ENCODE peak calls at places on chromosomes 1 and 21, in eight cellular contexts. One of them, this sample, is unnamed. For H3K4me1, the result is how much of the 10 kb centered on the place peaks cover.

GRCh38 chr1:36419569-36419968 is 21.9 kb upstream of the LSM10 start:
- DNase-seq in CD8-positive, alpha-beta T cell: no peak
- DNase-seq in left ventricle myocardium inferior: no peak
- DNase-seq in heart right ventricle: no peak
- DNase-seq in endothelial cell of umbilical vein: no peak
- DNase-seq in A549: no peak
- DNase-seq in Peyer's patch: no peak
- DNase-seq in esophagus squamous epithelium: no peak
- DNase-seq in this sample: no peak

GRCh38 chr1:109425902-109426277 is 358 bp downstream of the PSMA5 start:
- DNase-seq in heart right ventricle: no peak
- DNase-seq in CD8-positive, alpha-beta T cell: peak
- DNase-seq in left ventricle myocardium inferior: no peak
- DNase-seq in esophagus squamous epithelium: no peak
- DNase-seq in A549: peak
- DNase-seq in Peyer's patch: no peak
- DNase-seq in endothelial cell of umbilical vein: no peak
- DNase-seq in this sample: peak

GRCh38 chr1:84892657-84893618 is at the start of gene LPAR3:
- DNase-seq in Peyer's patch: no peak
- DNase-seq in heart right ventricle: peak
- DNase-seq in left ventricle myocardium inferior: peak
- DNase-seq in CD8-positive, alpha-beta T cell: no peak
- DNase-seq in esophagus squamous epithelium: no peak
- DNase-seq in endothelial cell of umbilical vein: no peak
- DNase-seq in A549: no peak
- DNase-seq in this sample: no peak

GRCh38 chr1:82143108-82143833 is 342.5 kb downstream of the ADGRL2 start:
- DNase-seq in left ventricle myocardium inferior: no peak
- DNase-seq in CD8-positive, alpha-beta T cell: no peak
- DNase-seq in endothelial cell of umbilical vein: no peak
- DNase-seq in A549: no peak
- DNase-seq in heart right ventricle: no peak
- DNase-seq in Peyer's patch: no peak
- DNase-seq in esophagus squamous epithelium: no peak
- DNase-seq in this sample: no peak

GRCh38 chr1:10643607-10644306 is 152.7 kb downstream of the CASZ1 start:
- DNase-seq in A549: no peak
- DNase-seq in endothelial cell of umbilical vein: no peak
- DNase-seq in CD8-positive, alpha-beta T cell: no peak
- DNase-seq in left ventricle myocardium inferior: no peak
- DNase-seq in Peyer's patch: no peak
- DNase-seq in esophagus squamous epithelium: no peak
- DNase-seq in heart right ventricle: no peak
- DNase-seq in this sample: no peak

GRCh38 chr1:40697436-40697835 is 5.9 kb downstream of the NFYC start:
- DNase-seq in endothelial cell of umbilical vein: no peak
- DNase-seq in CD8-positive, alpha-beta T cell: no peak
- DNase-seq in left ventricle myocardium inferior: no peak
- DNase-seq in esophagus squamous epithelium: no peak
- DNase-seq in A549: no peak
- DNase-seq in Peyer's patch: no peak
- DNase-seq in heart right ventricle: no peak
- DNase-seq in this sample: no peak

GRCh38 chr1:115469703-115470476 is 131.8 kb upstream of the NGF start:
- DNase-seq in A549: peak
- DNase-seq in Peyer's patch: no peak
- DNase-seq in left ventricle myocardium inferior: peak
- DNase-seq in heart right ventricle: peak
- DNase-seq in esophagus squamous epithelium: no peak
- DNase-seq in endothelial cell of umbilical vein: peak
- DNase-seq in CD8-positive, alpha-beta T cell: peak
- DNase-seq in this sample: peak

GRCh38 chr1:156480411-156481192 is 20.0 kb downstream of the MEF2D start:
- DNase-seq in Peyer's patch: no peak
- DNase-seq in heart right ventricle: peak
- DNase-seq in esophagus squamous epithelium: no peak
- DNase-seq in left ventricle myocardium inferior: peak
- DNase-seq in CD8-positive, alpha-beta T cell: peak
- DNase-seq in endothelial cell of umbilical vein: peak
- DNase-seq in A549: peak
- DNase-seq in this sample: peak

GRCh38 chr1:5595531-5596170 is 396.6 kb downstream of the NPHP4 start:
- DNase-seq in A549: no peak
- DNase-seq in esophagus squamous epithelium: no peak
- DNase-seq in CD8-positive, alpha-beta T cell: no peak
- DNase-seq in heart right ventricle: no peak
- DNase-seq in Peyer's patch: no peak
- DNase-seq in endothelial cell of umbilical vein: no peak
- DNase-seq in left ventricle myocardium inferior: no peak
- DNase-seq in this sample: no peak

GRCh38 chr1:236207569-236207968 is 65.2 kb downstream of the GPR137B start:
- DNase-seq in endothelial cell of umbilical vein: no peak
- DNase-seq in left ventricle myocardium inferior: no peak
- DNase-seq in esophagus squamous epithelium: no peak
- DNase-seq in heart right ventricle: no peak
- DNase-seq in Peyer's patch: no peak
- DNase-seq in CD8-positive, alpha-beta T cell: no peak
- DNase-seq in A549: no peak
- DNase-seq in this sample: no peak

GRCh38 chr1:204331275-204331674 is 28.5 kb downstream of the PLEKHA6 start:
- DNase-seq in heart right ventricle: no peak
- DNase-seq in endothelial cell of umbilical vein: no peak
- DNase-seq in Peyer's patch: peak
- DNase-seq in esophagus squamous epithelium: no peak
- DNase-seq in left ventricle myocardium inferior: no peak
- DNase-seq in CD8-positive, alpha-beta T cell: no peak
- DNase-seq in A549: no peak
- DNase-seq in this sample: no peak

GRCh38 chr1:27233677-27234053 is 767 bp upstream of the WDTC1 start:
- DNase-seq in CD8-positive, alpha-beta T cell: no peak
- DNase-seq in A549: no peak
- DNase-seq in endothelial cell of umbilical vein: no peak
- DNase-seq in heart right ventricle: peak
- DNase-seq in Peyer's patch: peak
- DNase-seq in left ventricle myocardium inferior: no peak
- DNase-seq in esophagus squamous epithelium: no peak
- DNase-seq in this sample: no peak

GRCh38 chr1:6317101-6317760 is 56.3 kb upstream of the GPR153 start:
- DNase-seq in CD8-positive, alpha-beta T cell: no peak
- DNase-seq in left ventricle myocardium inferior: no peak
- DNase-seq in heart right ventricle: no peak
- DNase-seq in endothelial cell of umbilical vein: peak
- DNase-seq in esophagus squamous epithelium: no peak
- DNase-seq in Peyer's patch: no peak
- DNase-seq in A549: no peak
- DNase-seq in this sample: no peak

GRCh38 chr1:76901158-76901767 is 34.0 kb downstream of the ST6GALNAC5 start:
- DNase-seq in Peyer's patch: no peak
- DNase-seq in CD8-positive, alpha-beta T cell: peak
- DNase-seq in A549: peak
- DNase-seq in left ventricle myocardium inferior: no peak
- DNase-seq in esophagus squamous epithelium: no peak
- DNase-seq in endothelial cell of umbilical vein: peak
- DNase-seq in heart right ventricle: no peak
- DNase-seq in this sample: no peak

GRCh38 chr1:230139741-230140140 is 72.7 kb downstream of the GALNT2 start:
- DNase-seq in CD8-positive, alpha-beta T cell: no peak
- DNase-seq in esophagus squamous epithelium: no peak
- DNase-seq in heart right ventricle: no peak
- DNase-seq in A549: no peak
- DNase-seq in Peyer's patch: no peak
- DNase-seq in endothelial cell of umbilical vein: no peak
- DNase-seq in left ventricle myocardium inferior: no peak
- DNase-seq in this sample: no peak

GRCh38 chr1:30176477-30176876 is 546.9 kb downstream of the MATN1 start:
- DNase-seq in left ventricle myocardium inferior: no peak
- DNase-seq in endothelial cell of umbilical vein: no peak
- DNase-seq in Peyer's patch: no peak
- DNase-seq in A549: no peak
- DNase-seq in CD8-positive, alpha-beta T cell: no peak
- DNase-seq in esophagus squamous epithelium: no peak
- DNase-seq in heart right ventricle: no peak
- DNase-seq in this sample: no peak

GRCh38 chr1:215087603-215088002 is 5.1 kb downstream of the KCNK2 start:
- DNase-seq in left ventricle myocardium inferior: no peak
- DNase-seq in CD8-positive, alpha-beta T cell: no peak
- DNase-seq in endothelial cell of umbilical vein: peak
- DNase-seq in Peyer's patch: no peak
- DNase-seq in A549: no peak
- DNase-seq in esophagus squamous epithelium: no peak
- DNase-seq in heart right ventricle: no peak
- DNase-seq in this sample: no peak

GRCh38 chr1:225860860-225861441 is 21.2 kb downstream of the TMEM63A start:
- DNase-seq in esophagus squamous epithelium: no peak
- DNase-seq in Peyer's patch: no peak
- DNase-seq in A549: no peak
- DNase-seq in left ventricle myocardium inferior: no peak
- DNase-seq in CD8-positive, alpha-beta T cell: no peak
- DNase-seq in heart right ventricle: no peak
- DNase-seq in endothelial cell of umbilical vein: no peak
- DNase-seq in this sample: peak

GRCh38 chr1:78533536-78533935 is 42.8 kb downstream of the PTGFR start:
- DNase-seq in A549: no peak
- DNase-seq in CD8-positive, alpha-beta T cell: no peak
- DNase-seq in heart right ventricle: no peak
- DNase-seq in Peyer's patch: no peak
- DNase-seq in esophagus squamous epithelium: no peak
- DNase-seq in left ventricle myocardium inferior: no peak
- DNase-seq in endothelial cell of umbilical vein: no peak
- DNase-seq in this sample: no peak

DNA sequence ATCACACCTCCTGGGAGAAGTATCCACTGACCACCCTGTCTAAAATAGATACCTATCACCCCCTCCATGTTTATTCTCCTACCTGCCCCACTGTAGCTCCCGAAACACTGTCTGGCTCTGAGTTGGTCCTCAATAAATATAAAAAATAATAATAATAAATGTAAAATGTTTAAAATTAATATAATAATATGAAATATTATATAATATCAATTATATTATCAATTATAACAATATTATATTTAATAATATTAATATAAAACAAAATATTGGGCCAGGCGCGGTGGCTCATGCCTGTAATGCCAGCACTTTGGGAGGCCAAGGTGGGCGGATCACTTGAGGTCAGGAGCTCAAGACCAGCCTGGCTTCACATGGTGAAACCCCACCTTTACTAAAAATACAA is 52.3 kb upstream of the TIAM1 start:
- DNase-seq in CD8-positive, alpha-beta T cell: no peak
- DNase-seq in A549: no peak
- DNase-seq in Peyer's patch: no peak
- DNase-seq in heart right ventricle: no peak
- DNase-seq in endothelial cell of umbilical vein: no peak
- DNase-seq in left ventricle myocardium inferior: no peak
- DNase-seq in esophagus squamous epithelium: no peak
- DNase-seq in this sample: no peak
- H3K4me3 ChIP-seq in CD8-positive, alpha-beta T cell: no peak
- H3K4me3 ChIP-seq in A549: no peak
- H3K4me3 ChIP-seq in Peyer's patch: no peak
- H3K4me3 ChIP-seq in heart right ventricle: no peak
- H3K4me3 ChIP-seq in endothelial cell of umbilical vein: no peak
- H3K4me3 ChIP-seq in left ventricle myocardium inferior: no peak
- H3K4me3 ChIP-seq in esophagus squamous epithelium: no peak
- H3K4me3 ChIP-seq in this sample: no peak

GRCh38 chr1:154859151-154859785 is 10.8 kb downstream of the KCNN3 start:
- DNase-seq in A549: no peak
- DNase-seq in esophagus squamous epithelium: no peak
- DNase-seq in endothelial cell of umbilical vein: no peak
- DNase-seq in left ventricle myocardium inferior: no peak
- DNase-seq in CD8-positive, alpha-beta T cell: no peak
- DNase-seq in Peyer's patch: no peak
- DNase-seq in heart right ventricle: no peak
- DNase-seq in this sample: no peak

GRCh38 chr1:154860154-154860870 is 9.8 kb downstream of the KCNN3 start:
- DNase-seq in CD8-positive, alpha-beta T cell: no peak
- DNase-seq in Peyer's patch: no peak
- DNase-seq in endothelial cell of umbilical vein: no peak
- DNase-seq in heart right ventricle: no peak
- DNase-seq in left ventricle myocardium inferior: no peak
- DNase-seq in esophagus squamous epithelium: no peak
- DNase-seq in A549: no peak
- DNase-seq in this sample: peak

GRCh38 chr1:154861607-154862094 is 8.4 kb downstream of the KCNN3 start:
- DNase-seq in heart right ventricle: no peak
- DNase-seq in left ventricle myocardium inferior: no peak
- DNase-seq in esophagus squamous epithelium: no peak
- DNase-seq in endothelial cell of umbilical vein: no peak
- DNase-seq in A549: no peak
- DNase-seq in Peyer's patch: no peak
- DNase-seq in CD8-positive, alpha-beta T cell: no peak
- DNase-seq in this sample: peak

GRCh38 chr1:154857441-154858215 is 12.5 kb downstream of the KCNN3 start:
- DNase-seq in A549: no peak
- DNase-seq in endothelial cell of umbilical vein: no peak
- DNase-seq in esophagus squamous epithelium: no peak
- DNase-seq in heart right ventricle: no peak
- DNase-seq in Peyer's patch: no peak
- DNase-seq in left ventricle myocardium inferior: no peak
- DNase-seq in CD8-positive, alpha-beta T cell: no peak
- DNase-seq in this sample: no peak

GRCh38 chr1:154859786-154860153 is 10.3 kb downstream of the KCNN3 start:
- DNase-seq in esophagus squamous epithelium: no peak
- DNase-seq in endothelial cell of umbilical vein: no peak
- DNase-seq in Peyer's patch: no peak
- DNase-seq in A549: no peak
- DNase-seq in left ventricle myocardium inferior: no peak
- DNase-seq in heart right ventricle: no peak
- DNase-seq in CD8-positive, alpha-beta T cell: no peak
- DNase-seq in this sample: peak
- H3K4me1 ChIP-seq in esophagus squamous epithelium: under half
- H3K4me1 ChIP-seq in endothelial cell of umbilical vein: under half
- H3K4me1 ChIP-seq in Peyer's patch: under half
- H3K4me1 ChIP-seq in A549: under half
- H3K4me1 ChIP-seq in left ventricle myocardium inferior: half or more
- H3K4me1 ChIP-seq in heart right ventricle: under half
- H3K4me1 ChIP-seq in CD8-positive, alpha-beta T cell: under half
- H3K4me1 ChIP-seq in this sample: half or more

DNA sequence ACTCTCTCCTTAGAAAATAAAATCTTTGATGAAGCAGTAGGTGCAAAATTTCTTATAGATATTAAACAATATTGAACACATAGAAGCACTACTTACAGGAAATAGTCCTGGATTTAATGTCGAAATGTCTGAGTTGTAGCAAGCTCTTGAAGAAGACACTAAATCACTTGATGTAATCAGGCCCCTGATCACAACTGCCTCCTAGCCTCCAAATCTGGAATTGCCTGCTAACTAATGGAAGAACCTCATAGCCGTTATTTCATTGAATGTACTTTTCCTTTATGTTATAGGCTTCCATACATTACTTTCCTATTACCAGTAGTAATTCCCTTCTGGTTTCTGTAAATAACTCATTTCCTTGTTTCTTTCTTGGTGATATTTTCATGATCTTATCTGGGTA is 675.7 kb upstream of the CHRM3 start:
- DNase-seq in Peyer's patch: no peak
- DNase-seq in endothelial cell of umbilical vein: no peak
- DNase-seq in A549: no peak
- DNase-seq in esophagus squamous epithelium: no peak
- DNase-seq in heart right ventricle: no peak
- DNase-seq in CD8-positive, alpha-beta T cell: no peak
- DNase-seq in left ventricle myocardium inferior: no peak
- DNase-seq in this sample: no peak
- TF ChIP-seq CTCF in Peyer's patch: no peak
- TF ChIP-seq CTCF in endothelial cell of umbilical vein: no peak
- TF ChIP-seq CTCF in A549: no peak
- TF ChIP-seq CTCF in esophagus squamous epithelium: no peak
- TF ChIP-seq CTCF in heart right ventricle: no peak
- TF ChIP-seq CTCF in CD8-positive, alpha-beta T cell: no peak
- TF ChIP-seq CTCF in left ventricle myocardium inferior: no peak
- TF ChIP-seq CTCF in this sample: no peak

GRCh38 chr1:232962761-232963357 is 12.4 kb downstream of the NTPCR start:
- DNase-seq in esophagus squamous epithelium: no peak
- DNase-seq in Peyer's patch: no peak
- DNase-seq in CD8-positive, alpha-beta T cell: no peak
- DNase-seq in left ventricle myocardium inferior: no peak
- DNase-seq in endothelial cell of umbilical vein: peak
- DNase-seq in A549: no peak
- DNase-seq in heart right ventricle: no peak
- DNase-seq in this sample: no peak
- H3K4me3 ChIP-seq in esophagus squamous epithelium: no peak
- H3K4me3 ChIP-seq in Peyer's patch: no peak
- H3K4me3 ChIP-seq in CD8-positive, alpha-beta T cell: no peak
- H3K4me3 ChIP-seq in left ventricle myocardium inferior: peak
- H3K4me3 ChIP-seq in endothelial cell of umbilical vein: no peak
- H3K4me3 ChIP-seq in A549: no peak
- H3K4me3 ChIP-seq in heart right ventricle: no peak
- H3K4me3 ChIP-seq in this sample: no peak